ENCODE peak calls at places on chromosomes 2 and 18, in nine cellular contexts. One of them, this sample, is unnamed.

GRCh38 chr18:69898241-69898861 is 49.3 kb downstream of the CD226 start:
- DNase-seq in B cell: no peak
- DNase-seq in GM12865: peak; percentile 59
- DNase-seq in pancreas: no peak
- DNase-seq in fibroblast of villous mesenchyme: no peak
- DNase-seq in fibroblast of lung: no peak
- DNase-seq in CD8-positive, alpha-beta T cell: no peak
- DNase-seq in astrocyte: peak; percentile 55
- DNase-seq in stomach: no peak
- DNase-seq in this sample: no peak

GRCh38 chr2:209872675-209873074 is 101.0 kb downstream of the UNC80 start:
- DNase-seq in B cell: no peak
- DNase-seq in GM12865: no peak
- DNase-seq in pancreas: peak; percentile 20
- DNase-seq in fibroblast of villous mesenchyme: no peak
- DNase-seq in fibroblast of lung: peak; percentile 33
- DNase-seq in CD8-positive, alpha-beta T cell: no peak
- DNase-seq in astrocyte: peak; percentile 79
- DNase-seq in stomach: peak; percentile 29
- DNase-seq in this sample: no peak

GRCh38 chr2:73268831-73269685 is 15.2 kb downstream of the FBXO41 start:
- DNase-seq in B cell: peak; percentile 70
- DNase-seq in GM12865: peak; percentile 89
- DNase-seq in pancreas: peak; percentile 70
- DNase-seq in fibroblast of villous mesenchyme: no peak
- DNase-seq in fibroblast of lung: peak; percentile 17
- DNase-seq in CD8-positive, alpha-beta T cell: peak; percentile 52
- DNase-seq in astrocyte: no peak
- DNase-seq in stomach: peak; percentile 69
- DNase-seq in this sample: no peak

GRCh38 chr2:13193900-13194299 is 477.2 kb downstream of the TRIB2 start:
- DNase-seq in B cell: no peak
- DNase-seq in GM12865: peak; percentile 73
- DNase-seq in pancreas: no peak
- DNase-seq in fibroblast of villous mesenchyme: peak; percentile 6
- DNase-seq in fibroblast of lung: peak; percentile 71
- DNase-seq in CD8-positive, alpha-beta T cell: no peak
- DNase-seq in astrocyte: peak; percentile 27
- DNase-seq in stomach: no peak
- DNase-seq in this sample: no peak

GRCh38 chr2:230225486-230225885 is at the start of gene SP140:
- DNase-seq in B cell: peak; percentile 85
- DNase-seq in GM12865: peak; percentile 92
- DNase-seq in pancreas: no peak
- DNase-seq in fibroblast of villous mesenchyme: no peak
- DNase-seq in fibroblast of lung: no peak
- DNase-seq in CD8-positive, alpha-beta T cell: peak; percentile 51
- DNase-seq in astrocyte: no peak
- DNase-seq in stomach: peak; percentile 48
- DNase-seq in this sample: no peak

GRCh38 chr2:113157897-113158753 is 15.6 kb upstream of the PSD4 start:
- DNase-seq in B cell: no peak
- DNase-seq in GM12865: no peak
- DNase-seq in pancreas: no peak
- DNase-seq in fibroblast of villous mesenchyme: no peak
- DNase-seq in fibroblast of lung: peak; percentile 40
- DNase-seq in CD8-positive, alpha-beta T cell: no peak
- DNase-seq in astrocyte: peak; percentile 67
- DNase-seq in stomach: no peak
- DNase-seq in this sample: peak; percentile 56

GRCh38 chr2:181165199-181165868 is 184.9 kb downstream of the UBE2E3 start:
- DNase-seq in B cell: peak; percentile 20
- DNase-seq in GM12865: peak; percentile 81
- DNase-seq in pancreas: no peak
- DNase-seq in fibroblast of villous mesenchyme: no peak
- DNase-seq in fibroblast of lung: no peak
- DNase-seq in CD8-positive, alpha-beta T cell: no peak
- DNase-seq in astrocyte: no peak
- DNase-seq in stomach: no peak
- DNase-seq in this sample: no peak

GRCh38 chr2:157971702-157972101 is 95.6 kb upstream of the ACVR1 start:
- DNase-seq in B cell: no peak
- DNase-seq in GM12865: no peak
- DNase-seq in pancreas: no peak
- DNase-seq in fibroblast of villous mesenchyme: no peak
- DNase-seq in fibroblast of lung: no peak
- DNase-seq in CD8-positive, alpha-beta T cell: no peak
- DNase-seq in astrocyte: no peak
- DNase-seq in stomach: no peak
- DNase-seq in this sample: no peak

GRCh38 chr2:16773080-16773713 is 107.6 kb upstream of the CYRIA start:
- DNase-seq in B cell: peak; percentile 59
- DNase-seq in GM12865: peak; percentile 53
- DNase-seq in pancreas: no peak
- DNase-seq in fibroblast of villous mesenchyme: peak; percentile 57
- DNase-seq in fibroblast of lung: peak; percentile 64
- DNase-seq in CD8-positive, alpha-beta T cell: no peak
- DNase-seq in astrocyte: peak; percentile 49
- DNase-seq in stomach: peak; percentile 38
- DNase-seq in this sample: no peak

GRCh38 chr2:224410946-224411561 is 9.1 kb upstream of the FAM124B start:
- DNase-seq in B cell: no peak
- DNase-seq in GM12865: no peak
- DNase-seq in pancreas: no peak
- DNase-seq in fibroblast of villous mesenchyme: no peak
- DNase-seq in fibroblast of lung: no peak
- DNase-seq in CD8-positive, alpha-beta T cell: no peak
- DNase-seq in astrocyte: peak; percentile 48
- DNase-seq in stomach: no peak
- DNase-seq in this sample: no peak

GRCh38 chr2:200479617-200480292 is 30.1 kb downstream of the KCTD18 start:
- DNase-seq in B cell: no peak
- DNase-seq in GM12865: no peak
- DNase-seq in pancreas: no peak
- DNase-seq in fibroblast of villous mesenchyme: peak; percentile 77
- DNase-seq in fibroblast of lung: peak; percentile 85
- DNase-seq in CD8-positive, alpha-beta T cell: no peak
- DNase-seq in astrocyte: peak; percentile 73
- DNase-seq in stomach: no peak
- DNase-seq in this sample: no peak

GRCh38 chr2:15521782-15522181 is 39.4 kb downstream of the NBAS start:
- DNase-seq in B cell: no peak
- DNase-seq in GM12865: no peak
- DNase-seq in pancreas: no peak
- DNase-seq in fibroblast of villous mesenchyme: peak; percentile 56
- DNase-seq in fibroblast of lung: peak; percentile 45
- DNase-seq in CD8-positive, alpha-beta T cell: no peak
- DNase-seq in astrocyte: peak; percentile 8
- DNase-seq in stomach: no peak
- DNase-seq in this sample: no peak

GRCh38 chr18:79987566-79987965 is 797 bp downstream of the TXNL4A start:
- DNase-seq in B cell: no peak
- DNase-seq in GM12865: no peak
- DNase-seq in pancreas: no peak
- DNase-seq in fibroblast of villous mesenchyme: peak; percentile 28
- DNase-seq in fibroblast of lung: peak; percentile 11
- DNase-seq in CD8-positive, alpha-beta T cell: no peak
- DNase-seq in astrocyte: no peak
- DNase-seq in stomach: no peak
- DNase-seq in this sample: no peak

GRCh38 chr18:79986726-79987125 is 1.6 kb downstream of the TXNL4A start:
- DNase-seq in B cell: no peak
- DNase-seq in GM12865: no peak
- DNase-seq in pancreas: no peak
- DNase-seq in fibroblast of villous mesenchyme: no peak
- DNase-seq in fibroblast of lung: no peak
- DNase-seq in CD8-positive, alpha-beta T cell: no peak
- DNase-seq in astrocyte: no peak
- DNase-seq in stomach: no peak
- DNase-seq in this sample: no peak

GRCh38 chr18:79985172-79985571 is 3.2 kb downstream of the TXNL4A start:
- DNase-seq in B cell: no peak
- DNase-seq in GM12865: no peak
- DNase-seq in pancreas: no peak
- DNase-seq in fibroblast of villous mesenchyme: no peak
- DNase-seq in fibroblast of lung: no peak
- DNase-seq in CD8-positive, alpha-beta T cell: no peak
- DNase-seq in astrocyte: no peak
- DNase-seq in stomach: no peak
- DNase-seq in this sample: no peak

GRCh38 chr18:79988925-79989361 is 580 bp upstream of the TXNL4A start:
- DNase-seq in B cell: no peak
- DNase-seq in GM12865: peak; percentile 30
- DNase-seq in pancreas: peak; percentile 48
- DNase-seq in fibroblast of villous mesenchyme: peak; percentile 64
- DNase-seq in fibroblast of lung: peak; percentile 66
- DNase-seq in CD8-positive, alpha-beta T cell: no peak
- DNase-seq in astrocyte: peak; percentile 44
- DNase-seq in stomach: peak; percentile 40
- DNase-seq in this sample: no peak

DNA sequence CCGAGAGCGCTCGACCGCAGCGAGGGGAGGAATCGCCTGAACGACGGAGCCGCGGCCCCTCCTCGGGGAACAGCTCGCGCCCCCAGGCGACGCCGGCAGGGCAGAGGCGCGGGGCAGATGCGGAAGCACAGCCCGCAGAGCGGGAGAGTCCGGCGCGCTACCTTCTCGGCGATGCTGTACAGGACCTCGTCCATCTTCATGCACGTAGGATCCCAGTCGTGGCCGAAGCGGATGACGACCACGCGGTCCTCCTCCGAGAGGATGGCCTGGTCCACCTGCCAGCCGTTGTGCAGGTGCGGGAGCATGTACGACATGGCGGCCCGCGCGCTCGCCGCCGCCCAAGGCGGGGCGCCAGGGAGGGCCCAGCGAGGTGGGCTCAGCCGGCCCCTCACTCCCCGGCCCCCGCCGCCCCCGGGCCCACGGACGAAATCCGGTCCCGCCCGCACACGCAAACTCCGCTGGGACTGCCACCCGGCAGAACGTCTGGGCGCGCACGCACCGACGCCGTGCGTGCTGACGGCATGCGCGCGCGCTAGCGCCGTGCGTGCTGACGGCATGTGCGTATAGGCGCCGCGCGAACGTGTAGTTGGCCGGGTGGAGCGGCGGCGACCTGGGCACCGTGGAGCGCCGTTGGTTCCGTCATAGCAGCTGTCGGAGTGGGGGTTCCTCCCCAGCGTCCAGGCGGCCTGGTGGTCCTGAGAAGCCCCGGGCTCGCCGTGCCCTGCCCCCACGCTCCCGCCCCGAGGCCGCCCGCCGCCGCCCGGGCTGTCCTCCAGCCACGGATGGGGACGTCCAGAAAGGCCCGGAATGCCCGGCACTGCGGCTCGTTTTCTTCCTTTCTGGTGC is at the start of gene TXNL4A:
- DNase-seq in B cell: peak; percentile 93
- DNase-seq in GM12865: peak; percentile 95
- DNase-seq in pancreas: peak; percentile 80
- DNase-seq in fibroblast of villous mesenchyme: peak; percentile 85
- DNase-seq in fibroblast of lung: peak; percentile 88
- DNase-seq in CD8-positive, alpha-beta T cell: peak; percentile 67
- DNase-seq in astrocyte: peak; percentile 80
- DNase-seq in stomach: peak; percentile 89
- DNase-seq in this sample: peak; percentile 95
- TF ChIP-seq CTCF in B cell: peak; percentile 58
- TF ChIP-seq CTCF in GM12865: peak; percentile 9
- TF ChIP-seq CTCF in pancreas: no peak
- TF ChIP-seq CTCF in fibroblast of villous mesenchyme: peak; percentile 40
- TF ChIP-seq CTCF in fibroblast of lung: peak; percentile 30
- TF ChIP-seq CTCF in CD8-positive, alpha-beta T cell: peak; percentile 24
- TF ChIP-seq CTCF in astrocyte: no peak
- TF ChIP-seq CTCF in stomach: no peak
- TF ChIP-seq CTCF in this sample: peak; percentile 19

GRCh38 chr2:119888673-119889072 is 124.2 kb upstream of the EPB41L5 start:
- DNase-seq in B cell: no peak
- DNase-seq in GM12865: no peak
- DNase-seq in pancreas: no peak
- DNase-seq in fibroblast of villous mesenchyme: peak; percentile 76
- DNase-seq in fibroblast of lung: peak; percentile 90
- DNase-seq in CD8-positive, alpha-beta T cell: no peak
- DNase-seq in astrocyte: peak; percentile 86
- DNase-seq in stomach: no peak
- DNase-seq in this sample: no peak
- TF ChIP-seq CTCF in B cell: no peak
- TF ChIP-seq CTCF in GM12865: no peak
- TF ChIP-seq CTCF in pancreas: no peak
- TF ChIP-seq CTCF in fibroblast of villous mesenchyme: no peak
- TF ChIP-seq CTCF in fibroblast of lung: no peak
- TF ChIP-seq CTCF in CD8-positive, alpha-beta T cell: no peak
- TF ChIP-seq CTCF in astrocyte: no peak
- TF ChIP-seq CTCF in stomach: no peak
- TF ChIP-seq CTCF in this sample: no peak

GRCh38 chr2:62202019-62202722 is 6.3 kb downstream of the B3GNT2 start:
- DNase-seq in B cell: no peak
- DNase-seq in GM12865: peak; percentile 59
- DNase-seq in pancreas: no peak
- DNase-seq in fibroblast of villous mesenchyme: no peak
- DNase-seq in fibroblast of lung: no peak
- DNase-seq in CD8-positive, alpha-beta T cell: no peak
- DNase-seq in astrocyte: no peak
- DNase-seq in stomach: no peak
- DNase-seq in this sample: no peak

GRCh38 chr2:62200291-62200841 is 4.5 kb downstream of the B3GNT2 start:
- DNase-seq in B cell: no peak
- DNase-seq in GM12865: peak; percentile 61
- DNase-seq in pancreas: no peak
- DNase-seq in fibroblast of villous mesenchyme: no peak
- DNase-seq in fibroblast of lung: no peak
- DNase-seq in CD8-positive, alpha-beta T cell: no peak
- DNase-seq in astrocyte: no peak
- DNase-seq in stomach: no peak
- DNase-seq in this sample: no peak

GRCh38 chr2:62201307-62201706 is 5.4 kb downstream of the B3GNT2 start:
- DNase-seq in B cell: no peak
- DNase-seq in GM12865: no peak
- DNase-seq in pancreas: no peak
- DNase-seq in fibroblast of villous mesenchyme: peak; percentile 71
- DNase-seq in fibroblast of lung: peak; percentile 66
- DNase-seq in CD8-positive, alpha-beta T cell: no peak
- DNase-seq in astrocyte: peak; percentile 33
- DNase-seq in stomach: no peak
- DNase-seq in this sample: no peak

GRCh38 chr2:62199392-62200125 is 3.6 kb downstream of the B3GNT2 start:
- DNase-seq in B cell: no peak
- DNase-seq in GM12865: peak; percentile 61
- DNase-seq in pancreas: no peak
- DNase-seq in fibroblast of villous mesenchyme: peak; percentile 92
- DNase-seq in fibroblast of lung: peak; percentile 74
- DNase-seq in CD8-positive, alpha-beta T cell: no peak
- DNase-seq in astrocyte: no peak
- DNase-seq in stomach: no peak
- DNase-seq in this sample: no peak

GRCh38 chr2:62200868-62201267 is 5.0 kb downstream of the B3GNT2 start:
- DNase-seq in B cell: peak; percentile 22
- DNase-seq in GM12865: no peak
- DNase-seq in pancreas: no peak
- DNase-seq in fibroblast of villous mesenchyme: no peak
- DNase-seq in fibroblast of lung: no peak
- DNase-seq in CD8-positive, alpha-beta T cell: no peak
- DNase-seq in astrocyte: no peak
- DNase-seq in stomach: no peak
- DNase-seq in this sample: no peak
- TF ChIP-seq CTCF in B cell: no peak
- TF ChIP-seq CTCF in GM12865: no peak
- TF ChIP-seq CTCF in pancreas: no peak
- TF ChIP-seq CTCF in fibroblast of villous mesenchyme: no peak
- TF ChIP-seq CTCF in fibroblast of lung: no peak
- TF ChIP-seq CTCF in CD8-positive, alpha-beta T cell: no peak
- TF ChIP-seq CTCF in astrocyte: no peak
- TF ChIP-seq CTCF in stomach: no peak
- TF ChIP-seq CTCF in this sample: no peak

GRCh38 chr2:63425606-63426005 is 162.7 kb downstream of the WDPCP start:
- DNase-seq in B cell: no peak
- DNase-seq in GM12865: no peak
- DNase-seq in pancreas: no peak
- DNase-seq in fibroblast of villous mesenchyme: no peak
- DNase-seq in fibroblast of lung: no peak
- DNase-seq in CD8-positive, alpha-beta T cell: no peak
- DNase-seq in astrocyte: no peak
- DNase-seq in stomach: no peak
- DNase-seq in this sample: no peak
- TF ChIP-seq CTCF in B cell: no peak
- TF ChIP-seq CTCF in GM12865: no peak
- TF ChIP-seq CTCF in pancreas: no peak
- TF ChIP-seq CTCF in fibroblast of villous mesenchyme: no peak
- TF ChIP-seq CTCF in fibroblast of lung: no peak
- TF ChIP-seq CTCF in CD8-positive, alpha-beta T cell: no peak
- TF ChIP-seq CTCF in astrocyte: no peak
- TF ChIP-seq CTCF in stomach: no peak
- TF ChIP-seq CTCF in this sample: no peak

This sample was measured in osteocyte.